ENCODE peak calls at places on chromosomes 16 and 17, in four cellular contexts. One of them, this sample, is unnamed. For H3K36me3, the result is how much of the 10 kb centered on the place peaks cover.

GRCh38 chr17:60473788-60474187 is 51.5 kb downstream of the CHCT1 start:
- DNase-seq in K562: no peak
- DNase-seq in GM12878: no peak
- DNase-seq in HepG2: no peak
- DNase-seq in this sample: no peak

GRCh38 chr17:38824899-38825761 is at the start of gene CWC25:
- DNase-seq in GM12878: peak
- DNase-seq in HepG2: peak
- DNase-seq in K562: peak
- DNase-seq in this sample: peak

GRCh38 chr17:60590075-60590474 is 9.9 kb upstream of the PPM1D start:
- DNase-seq in HepG2: no peak
- DNase-seq in GM12878: no peak
- DNase-seq in K562: no peak
- DNase-seq in this sample: no peak

GRCh38 chr17:67467500-67468481 is 90.7 kb downstream of the PITPNC1 start:
- DNase-seq in K562: no peak
- DNase-seq in HepG2: no peak
- DNase-seq in GM12878: no peak
- DNase-seq in this sample: no peak

GRCh38 chr16:24543949-24544348 is 4.6 kb downstream of the RBBP6 start:
- DNase-seq in HepG2: no peak
- DNase-seq in K562: no peak
- DNase-seq in GM12878: no peak
- DNase-seq in this sample: peak

GRCh38 chr16:149024-149675 is 3.3 kb upstream of the HBZ start:
- DNase-seq in GM12878: no peak
- DNase-seq in K562: no peak
- DNase-seq in HepG2: no peak
- DNase-seq in this sample: no peak

GRCh38 chr17:2003525-2003924 is 21.6 kb downstream of the RTN4RL1 start:
- DNase-seq in K562: no peak
- DNase-seq in GM12878: no peak
- DNase-seq in HepG2: no peak
- DNase-seq in this sample: no peak

GRCh38 chr16:720507-720989 is 398 bp upstream of the ANTKMT start:
- DNase-seq in K562: peak
- DNase-seq in HepG2: no peak
- DNase-seq in GM12878: no peak
- DNase-seq in this sample: peak

GRCh38 chr17:46088595-46088994 is 89.5 kb downstream of the STH start:
- DNase-seq in GM12878: no peak
- DNase-seq in K562: no peak
- DNase-seq in HepG2: no peak
- DNase-seq in this sample: no peak

GRCh38 chr17:4720787-4721186 is 10.4 kb downstream of the ARRB2 start:
- DNase-seq in GM12878: no peak
- DNase-seq in HepG2: peak
- DNase-seq in K562: no peak
- DNase-seq in this sample: no peak

GRCh38 chr17:77354420-77354720 is 213.6 kb downstream of the SEC14L1 start:
- DNase-seq in HepG2: no peak
- DNase-seq in GM12878: no peak
- DNase-seq in K562: no peak
- DNase-seq in this sample: no peak

DNA sequence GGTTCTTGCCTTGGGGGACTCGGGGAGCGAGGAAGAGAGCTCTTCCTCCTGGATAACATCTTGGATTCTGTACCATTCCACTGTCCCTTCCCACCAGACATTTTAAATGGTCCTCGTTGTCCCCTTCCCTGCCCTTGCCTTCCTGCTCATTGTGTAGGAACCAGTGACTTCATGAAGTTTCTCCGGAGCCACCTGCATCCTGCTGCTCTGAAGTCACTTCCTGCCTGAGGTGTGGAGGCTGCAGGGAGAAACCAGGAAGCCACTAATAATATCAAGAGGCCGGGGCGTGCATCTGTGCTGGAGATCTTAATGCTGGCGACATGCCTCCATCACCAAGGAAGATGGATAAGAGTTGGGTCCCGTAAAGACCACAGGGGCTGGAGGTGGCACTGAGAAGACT is 6.2 kb upstream of the SLC16A13 start:
- DNase-seq in K562: no peak
- DNase-seq in HepG2: no peak
- DNase-seq in GM12878: no peak
- DNase-seq in this sample: peak
- TF ChIP-seq MYC in K562: no peak
- TF ChIP-seq MYC in HepG2: no peak
- TF ChIP-seq MYC in GM12878: no peak
- TF ChIP-seq MYC in this sample: no peak

GRCh38 chr16:30665830-30666190 is 7.6 kb downstream of the FBRS start:
- DNase-seq in K562: peak
- DNase-seq in GM12878: no peak
- DNase-seq in HepG2: no peak
- DNase-seq in this sample: peak
- H3K36me3 ChIP-seq in K562: half or more
- H3K36me3 ChIP-seq in GM12878: under half
- H3K36me3 ChIP-seq in HepG2: half or more
- H3K36me3 ChIP-seq in this sample: half or more

GRCh38 chr17:48207776-48208175 is 100.2 kb downstream of the SNX11 start:
- DNase-seq in GM12878: no peak
- DNase-seq in HepG2: no peak
- DNase-seq in K562: no peak
- DNase-seq in this sample: no peak
- TF ChIP-seq MYC in GM12878: no peak
- TF ChIP-seq MYC in HepG2: no peak
- TF ChIP-seq MYC in K562: no peak
- TF ChIP-seq MYC in this sample: no peak

GRCh38 chr17:37259030-37259735 is 116.6 kb upstream of the C17orf78 start:
- DNase-seq in HepG2: no peak
- DNase-seq in K562: peak
- DNase-seq in GM12878: no peak
- DNase-seq in this sample: peak

GRCh38 chr17:37261286-37261685 is 114.5 kb upstream of the C17orf78 start:
- DNase-seq in HepG2: no peak
- DNase-seq in GM12878: no peak
- DNase-seq in K562: no peak
- DNase-seq in this sample: peak

GRCh38 chr17:37255434-37255833 is 120.4 kb upstream of the C17orf78 start:
- DNase-seq in K562: no peak
- DNase-seq in HepG2: no peak
- DNase-seq in GM12878: no peak
- DNase-seq in this sample: no peak

DNA sequence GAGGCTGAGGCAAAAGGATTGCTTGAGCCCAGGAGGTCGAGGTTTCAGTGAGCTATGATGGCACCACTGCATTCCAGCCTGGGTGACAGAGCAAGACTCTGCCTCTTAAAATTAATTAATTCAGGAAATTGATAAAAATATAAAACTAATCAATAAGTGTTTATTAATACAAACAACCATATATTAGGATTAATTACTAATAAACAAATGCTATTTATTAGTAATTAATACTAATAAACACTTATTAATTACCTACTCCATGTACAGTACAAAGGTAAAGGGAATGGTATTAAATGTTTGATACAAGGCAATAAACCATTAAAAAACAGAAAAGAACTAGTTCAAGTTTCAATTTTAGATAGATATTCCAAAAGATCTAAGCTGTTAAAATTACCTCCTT is 119.2 kb upstream of the C17orf78 start:
- DNase-seq in GM12878: no peak
- DNase-seq in HepG2: no peak
- DNase-seq in K562: no peak
- DNase-seq in this sample: no peak
- H3K36me3 ChIP-seq in GM12878: under half
- H3K36me3 ChIP-seq in HepG2: half or more
- H3K36me3 ChIP-seq in K562: half or more
- H3K36me3 ChIP-seq in this sample: under half